ENCODE peak calls at places on chromosomes 4 and X, in ten cellular contexts. J is AG10803; R is endothelial cell of umbilical vein; X is GM06990; Q is CD8-positive, alpha-beta T cell; I is GM12865; T is H9; C is MCF 10A; P is mammary epithelial cell; V is BJ. O is an unnamed sample.

GRCh38 chrX:148609766-148610698 is 109.6 kb downstream of the AFF2 start:
- DNase-seq in J (no peak), R (no peak), X (peak), Q (no peak), I (peak), T (peak), C (peak), P (peak), V (no peak), O (no peak)

GRCh38 chr4:149897784-149898183 is 82.1 kb upstream of the IQCM start:
- DNase-seq in J (peak), R (peak), X (no peak), Q (no peak), I (peak), T (no peak), C (peak), P (peak), V (no peak), O (no peak)

GRCh38 chr4:3442959-3443749 is 1.4 kb downstream of the HGFAC start:
- DNase-seq in J (peak), R (peak), X (peak), Q (peak), I (peak), T (peak), C (peak), P (peak), V (no peak), O (peak)

GRCh38 chrX:25858273-25858880 is 279.8 kb upstream of the MAGEB18 start:
- DNase-seq in J (peak), R (peak), X (no peak), Q (no peak), I (no peak), T (no peak), C (peak), P (no peak), V (no peak), O (no peak)

GRCh38 chr4:182584016-182584415 is 333.2 kb downstream of the DCTD start:
- DNase-seq in J (no peak), R (no peak), X (no peak), Q (no peak), I (no peak), T (no peak), C (no peak), P (no peak), V (no peak), O (no peak)

GRCh38 chr4:108372678-108373077 is 203.9 kb upstream of the LEF1 start:
- DNase-seq in J (no peak), R (no peak), X (no peak), Q (no peak), I (peak), T (no peak), C (no peak), P (no peak), V (no peak), O (no peak)

GRCh38 chrX:147781844-147782243 is 129.9 kb upstream of the FMR1 start:
- DNase-seq in J (no peak), R (no peak), X (no peak), Q (no peak), I (no peak), T (no peak), C (no peak), P (no peak), V (no peak), O (no peak)

GRCh38 chrX:12903646-12904045 is 2.8 kb upstream of the TLR8 start:
- DNase-seq in J (peak), R (no peak), X (no peak), Q (no peak), I (no peak), T (no peak), C (no peak), P (no peak), V (peak), O (no peak)

GRCh38 chr4:6341696-6342095 is 72.0 kb downstream of the WFS1 start:
- DNase-seq in J (no peak), R (no peak), X (no peak), Q (no peak), I (no peak), T (no peak), C (no peak), P (no peak), V (no peak), O (no peak)

GRCh38 chrX:119646515-119646914 is 40.3 kb upstream of the NKRF start:
- DNase-seq in J (no peak), R (no peak), X (peak), Q (no peak), I (peak), T (no peak), C (no peak), P (no peak), V (no peak), O (no peak)

GRCh38 chr4:10299601-10300000 is 157.6 kb downstream of the ZNF518B start:
- DNase-seq in J (peak), R (no peak), X (no peak), Q (no peak), I (no peak), T (no peak), C (no peak), P (peak), V (peak), O (no peak)

DNA sequence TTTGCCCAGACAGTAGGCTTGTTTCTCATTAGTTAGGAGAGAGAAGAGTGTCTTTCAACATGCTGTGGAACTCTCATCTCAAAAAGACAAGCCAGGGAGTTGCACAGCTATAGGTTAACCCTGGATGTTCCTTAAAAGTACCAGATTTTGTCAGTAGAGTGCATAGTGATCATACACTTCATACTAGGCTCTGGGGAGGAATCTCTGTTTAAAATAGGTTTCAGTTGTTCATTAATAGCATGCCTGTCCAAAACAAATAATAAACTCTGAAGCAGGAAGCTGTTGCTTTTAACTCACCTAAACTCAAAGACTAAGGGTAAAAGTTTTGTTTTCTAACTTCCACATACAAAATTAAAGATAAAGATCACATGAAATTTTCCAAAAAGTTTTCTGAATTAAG is 1948.4 kb downstream of the C4orf33 start:
- DNase-seq in J (no peak), R (no peak), X (no peak), Q (no peak), I (no peak), T (no peak), C (no peak), P (no peak), V (no peak), O (no peak)
- TF ChIP-seq CTCF in J (no peak), R (no peak), X (no peak), Q (no peak), I (no peak), T (no peak), C (no peak), P (no peak), V (no peak), O (no peak)

GRCh38 chr4:88573995-88574394 is 18.3 kb upstream of the HERC3 start:
- DNase-seq in J (no peak), R (no peak), X (no peak), Q (no peak), I (no peak), T (peak), C (peak), P (no peak), V (no peak), O (no peak)
- TF ChIP-seq CTCF in J (peak), R (no peak), X (no peak), Q (no peak), I (no peak), T (peak), C (no peak), P (peak), V (peak), O (no peak)

GRCh38 chr4:123990310-123990709 is 593.7 kb downstream of the SPRY1 start:
- DNase-seq in J (no peak), R (no peak), X (no peak), Q (no peak), I (no peak), T (no peak), C (no peak), P (no peak), V (no peak), O (no peak)

GRCh38 chr4:123997736-123998449 is 601.3 kb downstream of the SPRY1 start:
- DNase-seq in J (no peak), R (no peak), X (no peak), Q (no peak), I (no peak), T (no peak), C (no peak), P (no peak), V (no peak), O (no peak)

GRCh38 chr4:123995939-123996338 is 599.3 kb downstream of the SPRY1 start:
- DNase-seq in J (peak), R (peak), X (no peak), Q (no peak), I (no peak), T (no peak), C (peak), P (peak), V (peak), O (no peak)

GRCh38 chr4:123997116-123997515 is 600.5 kb downstream of the SPRY1 start:
- DNase-seq in J (no peak), R (no peak), X (no peak), Q (no peak), I (no peak), T (no peak), C (peak), P (no peak), V (no peak), O (no peak)

GRCh38 chr4:123994917-123995316 is 598.3 kb downstream of the SPRY1 start:
- DNase-seq in J (no peak), R (no peak), X (no peak), Q (no peak), I (no peak), T (no peak), C (peak), P (no peak), V (no peak), O (no peak)
- TF ChIP-seq CTCF in J (peak), R (no peak), X (peak), Q (no peak), I (peak), T (peak), C (no peak), P (peak), V (peak), O (no peak)

DNA sequence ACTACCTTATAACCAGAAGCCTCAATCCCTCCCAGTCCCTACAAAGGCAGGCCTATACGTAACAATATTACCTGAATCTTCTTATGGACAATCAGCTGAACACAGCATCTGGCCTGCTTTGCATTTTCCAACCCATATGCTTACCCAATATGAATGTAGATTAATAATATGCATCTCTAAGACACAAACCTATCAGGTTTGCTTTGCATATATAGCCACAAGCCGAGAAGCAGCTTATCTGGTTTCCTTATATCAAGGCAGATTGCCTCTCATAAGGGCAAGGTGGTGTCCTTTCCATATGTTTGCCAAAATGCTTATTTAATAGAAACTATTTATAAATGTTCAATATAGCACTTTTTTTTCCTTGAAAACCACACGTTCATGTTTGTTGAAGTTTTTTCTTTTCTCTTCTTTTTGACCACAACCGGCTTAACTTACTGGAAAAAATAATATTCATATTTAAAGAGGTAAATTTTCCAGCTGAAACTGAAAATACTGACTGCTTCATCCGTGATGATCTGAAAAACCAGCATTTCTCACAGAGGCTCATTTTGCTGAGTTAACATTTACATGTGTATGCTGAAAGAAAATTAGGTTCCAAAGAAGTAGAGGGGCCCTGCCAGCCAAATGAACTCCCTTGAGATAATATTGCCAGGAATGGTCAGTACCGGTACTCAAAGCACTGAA is 3.8 kb downstream of the IL21 start:
- DNase-seq in J (no peak), R (no peak), X (no peak), Q (no peak), I (no peak), T (no peak), C (no peak), P (no peak), V (no peak), O (no peak)
- TF ChIP-seq CTCF in J (no peak), R (no peak), X (no peak), Q (no peak), I (no peak), T (no peak), C (no peak), P (no peak), V (no peak), O (no peak)

O was measured in natural killer cell.